ENCODE peak calls at places on chromosomes 6 and 20, in seven cellular contexts. Q is stimulated activated CD8-positive, alpha-beta memory T cell treated with anti-CD3 and anti-CD28 coated beads, Interleukin-15, amount 100 ng/mL, for 4 hours; T is adrenal gland; L is NCI-H2081; D is bronchial epithelial cell; U is glomerular endothelial cell; O is NT2/D1. J is an unnamed sample.

GRCh38 chr6:109820706-109821350 is 129.7 kb downstream of the FIG4 start:
- DNase-seq in T (no peak), L (no peak), D (no peak), U (no peak), Q (no peak), O (no peak), J (no peak)

GRCh38 chr6:127100510-127101140 is 17.8 kb upstream of the RSPO3 start:
- DNase-seq in Q (no peak), O (no peak), U (no peak), D (peak; percentile 22), T (no peak), L (peak; percentile 1), J (no peak)

GRCh38 chr20:24672181-24672880 is 202.9 kb downstream of the SYNDIG1 start:
- DNase-seq in Q (no peak), L (no peak), T (no peak), O (no peak), U (no peak), D (no peak), J (no peak)

GRCh38 chr6:30711758-30712380 is 5.2 kb downstream of the MDC1 start:
- DNase-seq in O (no peak), T (no peak), D (no peak), L (no peak), Q (no peak), U (no peak), J (no peak)

GRCh38 chr6:24951831-24952299 is 16.1 kb upstream of the RIPOR2 start:
- DNase-seq in T (no peak), D (no peak), U (no peak), L (no peak), Q (no peak), O (no peak), J (no peak)

GRCh38 chr6:3621411-3621810 is 130.1 kb downstream of the PXDC1 start:
- DNase-seq in Q (no peak), U (no peak), O (no peak), T (no peak), L (no peak), D (no peak), J (no peak)

GRCh38 chr20:58133020-58133419 is 95.4 kb downstream of the ANKRD60 start:
- DNase-seq in L (no peak), Q (no peak), O (no peak), T (peak; percentile 30), U (no peak), D (no peak), J (no peak)

GRCh38 chr6:75244063-75244575 is 518 bp upstream of the COX7A2 start:
- DNase-seq in T (no peak), O (no peak), D (peak; percentile 21), L (no peak), U (no peak), Q (no peak), J (no peak)

GRCh38 chr6:68778356-68779020 is 143.4 kb downstream of the ADGRB3 start:
- DNase-seq in U (no peak), D (peak; percentile 37), T (peak; percentile 64), Q (no peak), O (peak; percentile 27), L (peak; percentile 68), J (peak; percentile 16)